ENCODE peak calls at places on chromosomes 1 and 21, in six cellular contexts. D is prostate gland; F is ELF-1; U is breast epithelium; X is PC-3; B is activated effector memory CD4-positive, alpha-beta T cell treated with Interleukin-2 at 50 U/mL for 16 hours. M is an unnamed sample.

GRCh38 chr1:23661887-23662286 is 29.7 kb upstream of the RPL11 start:
- DNase-seq in F (no peak), D (no peak), X (no peak), B (no peak), U (no peak), M (no peak)

GRCh38 chr21:34936874-34937563 is 112.1 kb downstream of the RUNX1 start:
- DNase-seq in D (no peak), U (no peak), X (peak), B (no peak), F (no peak), M (no peak)

GRCh38 chr1:168379110-168379860 is 98.6 kb downstream of the TBX19 start:
- DNase-seq in D (no peak), B (no peak), U (no peak), F (no peak), X (peak), M (no peak)

GRCh38 chr1:66552829-66553228 is 18.9 kb downstream of the SGIP1 start:
- DNase-seq in F (no peak), U (no peak), X (no peak), D (no peak), B (no peak), M (no peak)

GRCh38 chr1:182617734-182618288 is 13.6 kb upstream of the RGS16 start:
- DNase-seq in B (no peak), X (no peak), U (no peak), F (no peak), D (no peak), M (no peak)

GRCh38 chr21:43657355-43658093 is 1.8 kb downstream of the HSF2BP start:
- DNase-seq in F (no peak), U (no peak), D (no peak), B (no peak), X (no peak), M (no peak)

GRCh38 chr1:201088901-201089525 is 23.2 kb downstream of the CACNA1S start:
- DNase-seq in X (peak), U (no peak), B (no peak), D (no peak), F (no peak), M (no peak)

GRCh38 chr1:214473392-214473791 is 78.0 kb downstream of the PTPN14 start:
- DNase-seq in D (no peak), F (no peak), X (no peak), U (no peak), B (no peak), M (no peak)

GRCh38 chr1:73980324-73981040 is 217.5 kb downstream of the LRRIQ3 start:
- DNase-seq in U (no peak), F (no peak), B (no peak), X (peak), D (no peak), M (peak)

GRCh38 chr1:17046043-17046657 is 7.7 kb downstream of the SDHB start:
- DNase-seq in U (no peak), F (no peak), B (no peak), X (peak), D (no peak), M (peak)

GRCh38 chr1:172770081-172770480 is 111.2 kb downstream of the FASLG start:
- DNase-seq in U (no peak), D (no peak), F (no peak), X (no peak), B (no peak), M (no peak)

GRCh38 chr1:54294846-54295245 is 94.9 kb downstream of the MRPL37 start:
- DNase-seq in D (no peak), X (no peak), F (no peak), U (no peak), B (no peak), M (no peak)

GRCh38 chr1:165639821-165640623 is 9.0 kb downstream of the MGST3 start:
- DNase-seq in F (no peak), B (no peak), U (no peak), D (no peak), X (no peak), M (no peak)

GRCh38 chr1:205247130-205247921 is 19.6 kb downstream of the TMCC2 start:
- DNase-seq in F (no peak), B (no peak), D (no peak), U (no peak), X (no peak), M (no peak)

GRCh38 chr21:39668369-39668768 is 55.6 kb downstream of the B3GALT5 start:
- DNase-seq in B (no peak), F (no peak), D (no peak), U (no peak), X (no peak), M (no peak)

GRCh38 chr1:198517623-198518022 is 22.9 kb downstream of the ATP6V1G3 start:
- DNase-seq in X (no peak), D (no peak), B (no peak), U (no peak), F (no peak), M (no peak)

GRCh38 chr1:18339161-18339560 is 141.6 kb upstream of the KLHDC7A start:
- DNase-seq in D (no peak), F (no peak), U (no peak), X (peak), B (no peak), M (no peak)

GRCh38 chr1:109112056-109112651 is 1.8 kb upstream of the ELAPOR1 start:
- DNase-seq in F (no peak), X (peak), B (no peak), U (no peak), D (no peak), M (no peak)

GRCh38 chr1:150237746-150238145 is 1.8 kb upstream of the ANP32E start:
- DNase-seq in X (no peak), B (no peak), F (peak), U (peak), D (no peak), M (no peak)

GRCh38 chr1:107536266-107536665 is 395.4 kb downstream of the NTNG1 start:
- DNase-seq in X (peak), D (peak), F (no peak), U (no peak), B (no peak), M (no peak)

GRCh38 chr1:119000371-119001180 is 12.4 kb upstream of the TBX15 start:
- DNase-seq in X (no peak), F (peak), U (no peak), B (no peak), D (no peak), M (peak)

GRCh38 chr1:14742181-14742980 is 143.9 kb downstream of the KAZN start:
- DNase-seq in B (no peak), X (peak), D (no peak), U (no peak), F (peak), M (no peak)

GRCh38 chr1:29789221-29789909 is 553.0 kb downstream of the PTPRU start:
- DNase-seq in U (no peak), B (no peak), F (no peak), D (peak), X (peak), M (no peak)

GRCh38 chr1:234125283-234125682 is 220.8 kb downstream of the SLC35F3 start:
- DNase-seq in D (no peak), X (peak), U (no peak), F (peak), B (no peak), M (peak)

GRCh38 chr1:29708381-29708780 is 472.1 kb downstream of the PTPRU start:
- DNase-seq in X (peak), F (no peak), B (no peak), D (no peak), U (no peak), M (no peak)

GRCh38 chr1:209860293-209860881 is 32.6 kb downstream of the UTP25 start:
- DNase-seq in D (peak), B (peak), F (peak), X (peak), U (no peak), M (peak)

GRCh38 chr1:174206148-174206826 is 47.0 kb downstream of the RABGAP1L start:
- DNase-seq in B (no peak), U (no peak), X (no peak), F (no peak), D (no peak), M (no peak)

GRCh38 chr1:1841575-1841991 is 49.3 kb downstream of the GNB1 start:
- DNase-seq in D (no peak), B (no peak), X (no peak), U (no peak), F (no peak), M (no peak)

GRCh38 chr1:91765293-91765692 is 120.7 kb downstream of the TGFBR3 start:
- DNase-seq in B (no peak), U (no peak), X (no peak), F (no peak), D (no peak), M (no peak)

GRCh38 chr1:84330125-84330984 is 28.8 kb downstream of the SAMD13 start:
- DNase-seq in F (no peak), B (no peak), U (no peak), D (no peak), X (no peak), M (no peak)

GRCh38 chr1:15808955-15809354 is 1.5 kb upstream of the UQCRHL start:
- DNase-seq in U (no peak), D (no peak), B (no peak), X (peak), F (no peak), M (peak)

M was measured in neural progenitor cell.